ENCODE peak calls at places on chromosome 1, in seven cellular contexts. A is CD4-positive, CD25-positive, alpha-beta regulatory T cell; T is AG04450; O is SJCRH30; I is stimulated activated CD4-positive, alpha-beta T cell treated with anti-CD3 and anti-CD28 coated beads, Interleukin-12 subunit alpha, Interleukin-12 subunit beta, amount 100 ng/mL, for 4 hours; J is skeletal muscle cell; N is stimulated activated CD8-positive, alpha-beta memory T cell treated with anti-CD3 and anti-CD28 coated beads, Interleukin-15, amount 100 ng/mL, for 24 hours. W is an unnamed sample.

GRCh38 chr1:150366416-150367296 is 2.7 kb downstream of the RPRD2 start:
- DNase-seq in J (no peak), T (no peak), N (no peak), O (no peak), I (no peak), A (no peak), W (no peak)

GRCh38 chr1:24237046-24237371 is 49.9 kb upstream of the IFNLR1 start:
- DNase-seq in I (no peak), J (no peak), N (no peak), T (no peak), O (no peak), A (no peak), W (no peak)

GRCh38 chr1:42848823-42849537 is 2.6 kb downstream of the ZNF691 start:
- DNase-seq in A (no peak), T (no peak), J (no peak), O (no peak), N (no peak), I (no peak), W (no peak)

GRCh38 chr1:98546319-98546718 is 115.2 kb upstream of the SNX7 start:
- DNase-seq in A (no peak), T (no peak), O (no peak), J (no peak), N (no peak), I (no peak), W (no peak)

GRCh38 chr1:173888749-173889148 is 20.6 kb downstream of the ZBTB37 start:
- DNase-seq in A (no peak), N (no peak), O (no peak), I (no peak), T (no peak), J (no peak), W (no peak)

GRCh38 chr1:198597690-198598430 is 41.0 kb upstream of the PTPRC start:
- DNase-seq in I (no peak), N (no peak), O (no peak), J (no peak), A (no peak), T (no peak), W (no peak)

GRCh38 chr1:32055426-32055825 is 17.3 kb upstream of the TMEM39B start:
- DNase-seq in I (no peak), N (no peak), T (no peak), J (no peak), O (peak), A (no peak), W (no peak)

GRCh38 chr1:54017979-54018378 is at the start of gene LDLRAD1:
- DNase-seq in A (no peak), O (no peak), N (no peak), T (no peak), J (no peak), I (no peak), W (no peak)

GRCh38 chr1:44677201-44677520 is 2.6 kb downstream of the ARMH1 start:
- DNase-seq in I (no peak), T (no peak), J (no peak), O (no peak), N (no peak), A (no peak), W (peak)

GRCh38 chr1:106536741-106537140 is 519.7 kb upstream of the PRMT6 start:
- DNase-seq in O (no peak), N (no peak), A (no peak), J (peak), I (no peak), T (no peak), W (no peak)

GRCh38 chr1:57489342-57490036 is 65.6 kb upstream of the DAB1 start:
- DNase-seq in O (no peak), A (no peak), J (peak), I (no peak), N (no peak), T (peak), W (no peak)

GRCh38 chr1:20584890-20585289 is 4.0 kb upstream of the CDA start:
- DNase-seq in O (no peak), N (no peak), A (no peak), I (no peak), T (no peak), J (no peak), W (no peak)

GRCh38 chr1:91609571-91609970 is 108.9 kb downstream of the CDC7 start:
- DNase-seq in N (no peak), O (no peak), I (no peak), A (no peak), J (no peak), T (peak), W (peak)